ENCODE peak calls at places on chromosomes 13 and 19, in five cellular contexts. H is Karpas-422, J is H9, U is GM23248, M is HCT116. V is an unnamed sample.
A peak's percentile ranks its signal among the peaks of the same experiment; 100 is the strongest.

GRCh38 chr13:80276371-80277289 is 64.3 kb downstream of the SPRY2 start:
- DNase-seq in M (no peak), H (no peak), U (peak; percentile 27), J (no peak), V (peak; percentile 90)

GRCh38 chr13:99553033-99553432 is 51.8 kb downstream of the TM9SF2 start:
- DNase-seq in H (no peak), M (no peak), U (no peak), J (no peak), V (no peak)

GRCh38 chr13:51066091-51066831 is 44.8 kb downstream of the C13orf42 start:
- DNase-seq in J (no peak), U (peak; percentile 18), H (peak; percentile 58), M (no peak), V (no peak)

GRCh38 chr19:18845961-18846360 is 14.2 kb downstream of the UPF1 start:
- DNase-seq in H (no peak), J (no peak), M (no peak), U (no peak), V (no peak)

GRCh38 chr13:94209110-94209509 is 270.4 kb downstream of the DCT start:
- DNase-seq in H (no peak), M (no peak), J (no peak), U (peak; percentile 9), V (no peak)

GRCh38 chr13:40613192-40613818 is 53.1 kb downstream of the FOXO1 start:
- DNase-seq in J (no peak), H (peak; percentile 78), U (no peak), M (no peak), V (no peak)

GRCh38 chr19:41588497-41589209 is 12.7 kb downstream of the CEACAM21 start:
- DNase-seq in J (no peak), M (no peak), H (peak; percentile 70), U (peak; percentile 54), V (peak; percentile 71)

GRCh38 chr13:24502567-24503375 is 9.8 kb downstream of the PARP4 start:
- DNase-seq in H (no peak), J (no peak), M (peak; percentile 29), U (peak; percentile 83), V (peak; percentile 91)

GRCh38 chr19:11064831-11065303 is 24.4 kb upstream of the LDLR start:
- DNase-seq in M (no peak), U (peak; percentile 54), J (no peak), H (no peak), V (peak; percentile 96)

GRCh38 chr19:8451885-8452284 is 7.1 kb downstream of the HNRNPM start:
- DNase-seq in U (peak; percentile 82), J (no peak), M (no peak), H (no peak), V (peak; percentile 85)

GRCh38 chr13:65595881-65596280 is 1634.3 kb downstream of the PCDH9 start:
- DNase-seq in H (no peak), U (peak; percentile 1), M (no peak), J (no peak), V (no peak)

GRCh38 chr19:49362048-49362925 is at the start of gene TEAD2:
- DNase-seq in H (peak; percentile 73), U (peak; percentile 77), M (no peak), J (peak; percentile 81), V (peak; percentile 97)

GRCh38 chr13:98260357-98261164 is 83.5 kb upstream of the RNF113B start:
- DNase-seq in M (no peak), H (no peak), U (no peak), J (no peak), V (no peak)
- H3K4me1 ChIP-seq in M (peaks cover 12% of the 10 kb centered on the region), H (no peaks in the 10 kb centered on the region), U (peaks cover 8% of the 10 kb centered on the region), J (peaks cover 2% of the 10 kb centered on the region), V (peaks cover 15% of the 10 kb centered on the region)

GRCh38 chr19:1434577-1435060 is 3.6 kb upstream of the RPS15 start:
- DNase-seq in J (no peak), H (no peak), U (no peak), M (no peak), V (no peak)
- H4K20me1 ChIP-seq in J (no peaks in the 10 kb centered on the region), H (peaks cover 13% of the 10 kb centered on the region), U (no peaks in the 10 kb centered on the region), M (peaks cover 3% of the 10 kb centered on the region), V (peaks cover 30% of the 10 kb centered on the region)

DNA sequence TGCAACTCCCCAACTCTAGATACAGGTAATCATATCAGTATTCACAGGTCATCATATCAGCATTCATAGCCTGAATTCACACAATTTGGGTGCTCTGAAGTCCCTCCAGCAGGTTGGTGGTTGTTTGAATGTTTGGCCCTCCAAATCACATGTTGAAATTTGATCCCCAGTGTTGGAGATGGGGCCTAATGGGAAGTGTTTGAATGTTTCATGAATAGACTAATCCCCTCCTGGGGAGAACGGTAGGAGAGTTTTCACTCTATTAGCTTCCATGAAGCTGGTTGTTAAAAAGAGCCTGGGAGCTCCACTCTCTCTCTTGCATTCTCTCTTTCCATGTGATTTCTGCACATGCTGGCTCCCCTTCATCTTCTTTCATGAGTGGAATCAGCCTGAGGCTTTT is 288.6 kb upstream of the PCDH9 start:
- DNase-seq in M (no peak), J (no peak), H (no peak), U (no peak), V (no peak)
- H3K27ac ChIP-seq in M (no peak overlapping the region), J (no peak overlapping the region), H (no peak overlapping the region), U (no peak overlapping the region), V (no peak overlapping the region)

GRCh38 chr19:15282311-15282705 is 50.0 kb downstream of the BRD4 start:
- DNase-seq in M (no peak), J (no peak), U (no peak), H (no peak), V (no peak)
- H3K4me1 ChIP-seq in M (no peaks in the 10 kb centered on the region), J (peaks cover 11% of the 10 kb centered on the region), U (peaks cover 63% of the 10 kb centered on the region), H (peaks cover 72% of the 10 kb centered on the region), V (peaks cover 52% of the 10 kb centered on the region)

GRCh38 chr19:6794817-6795431 is 22.4 kb downstream of the VAV1 start:
- DNase-seq in U (peak; percentile 4), H (no peak), J (peak; percentile 52), M (no peak), V (no peak)
- H4K20me1 ChIP-seq in U (no peaks in the 10 kb centered on the region), H (peaks cover 10% of the 10 kb centered on the region), J (no peaks in the 10 kb centered on the region), M (no peaks in the 10 kb centered on the region), V (no peaks in the 10 kb centered on the region)

DNA sequence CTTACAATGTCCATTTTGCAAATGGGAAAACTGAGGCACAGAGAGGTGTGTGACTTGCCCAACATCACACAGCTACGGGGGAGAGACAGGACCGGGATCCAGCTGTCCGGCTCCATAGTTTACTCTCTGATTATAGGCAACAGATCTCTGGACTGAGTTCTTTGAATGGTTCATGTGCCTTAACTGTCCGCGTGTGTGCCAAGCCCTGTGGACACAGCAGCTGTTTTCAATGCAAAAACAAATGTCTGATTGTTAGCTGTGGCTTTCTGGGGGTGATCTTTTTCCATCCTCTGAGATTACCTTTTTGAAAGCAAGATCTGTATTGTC is 94.1 kb downstream of the KL start:
- DNase-seq in H (no peak), J (no peak), U (no peak), M (no peak), V (no peak)
- H3K27ac ChIP-seq in H (peak overlapping the region; percentile 66), J (no peak overlapping the region), U (peak overlapping the region; percentile 69), M (no peak overlapping the region), V (peak overlapping the region; percentile 82)

GRCh38 chr19:45138303-45138751 is 22.5 kb downstream of the NKPD1 start:
- DNase-seq in U (no peak), H (no peak), M (no peak), J (no peak), V (peak; percentile 83)

GRCh38 chr19:45139286-45140143 is 21.3 kb downstream of the NKPD1 start:
- DNase-seq in U (no peak), M (no peak), H (no peak), J (no peak), V (peak; percentile 81)

GRCh38 chr19:45135176-45135575 is 25.6 kb downstream of the NKPD1 start:
- DNase-seq in H (no peak), M (no peak), U (no peak), J (no peak), V (peak; percentile 58)

GRCh38 chr19:45137179-45137761 is 23.5 kb downstream of the NKPD1 start:
- DNase-seq in J (no peak), U (no peak), M (no peak), H (peak; percentile 89), V (peak; percentile 82)

DNA sequence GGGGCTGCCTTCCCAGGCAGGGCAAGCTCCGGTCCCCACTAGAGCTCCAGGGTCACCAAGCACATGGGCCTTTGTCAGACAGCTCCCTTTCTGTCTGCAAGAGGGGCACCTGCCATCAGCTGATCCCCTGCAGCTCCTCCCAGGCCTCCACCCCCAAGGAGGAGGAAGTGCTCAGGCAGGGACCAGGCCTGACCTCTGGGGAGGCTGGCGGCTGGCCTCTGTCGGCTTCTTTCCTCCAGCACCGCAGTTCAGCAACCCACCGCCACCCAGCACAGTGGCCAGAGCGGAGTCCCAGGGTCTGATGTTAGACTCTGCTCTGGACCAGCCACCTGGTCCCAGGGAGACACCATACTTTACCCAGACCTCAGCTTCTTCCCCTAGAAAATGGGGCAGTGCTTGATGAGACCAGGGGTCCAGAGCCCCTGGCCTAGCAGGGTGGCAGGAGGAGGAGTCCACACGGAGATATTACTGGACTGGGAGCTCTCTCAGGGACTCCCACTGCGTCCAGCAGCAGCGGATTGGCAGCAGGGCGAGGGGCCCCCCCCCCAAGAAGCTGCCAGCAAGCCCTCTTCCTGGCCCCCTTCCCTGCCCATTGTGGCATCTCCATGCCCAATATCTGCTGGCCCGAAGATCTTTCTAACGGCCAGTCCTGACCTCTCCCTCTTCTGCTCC is 24.1 kb downstream of the NKPD1 start:
- DNase-seq in M (no peak), U (no peak), J (no peak), H (peak; percentile 79), V (peak; percentile 69)
- H3K4me1 ChIP-seq in M (no peaks in the 10 kb centered on the region), U (no peaks in the 10 kb centered on the region), J (no peaks in the 10 kb centered on the region), H (peaks cover 58% of the 10 kb centered on the region), V (no peaks in the 10 kb centered on the region)

GRCh38 chr13:112063309-112063626 is 3.7 kb upstream of the SOX1 start:
- DNase-seq in H (no peak), J (no peak), M (no peak), U (no peak), V (peak; percentile 58)

GRCh38 chr13:112062047-112062618 is 4.8 kb upstream of the SOX1 start:
- DNase-seq in U (no peak), M (no peak), J (no peak), H (no peak), V (peak; percentile 50)

GRCh38 chr13:112062619-112063308 is 4.2 kb upstream of the SOX1 start:
- DNase-seq in M (no peak), J (peak; percentile 75), U (no peak), H (no peak), V (peak; percentile 62)

GRCh38 chr13:112064222-112064621 is 2.7 kb upstream of the SOX1 start:
- DNase-seq in J (no peak), M (no peak), H (no peak), U (no peak), V (peak; percentile 86)

GRCh38 chr13:112063807-112064206 is 3.1 kb upstream of the SOX1 start:
- DNase-seq in M (no peak), U (no peak), H (no peak), J (no peak), V (peak; percentile 73)
- H4K20me1 ChIP-seq in M (no peaks in the 10 kb centered on the region), U (no peaks in the 10 kb centered on the region), H (no peaks in the 10 kb centered on the region), J (no peaks in the 10 kb centered on the region), V (no peaks in the 10 kb centered on the region)

GRCh38 chr13:91232716-91233115 is 114.8 kb upstream of the MIR17HG start:
- DNase-seq in H (no peak), M (no peak), U (no peak), J (no peak), V (no peak)

GRCh38 chr13:91228940-91229339 is 118.5 kb upstream of the MIR17HG start:
- DNase-seq in J (no peak), M (no peak), H (no peak), U (no peak), V (no peak)

DNA sequence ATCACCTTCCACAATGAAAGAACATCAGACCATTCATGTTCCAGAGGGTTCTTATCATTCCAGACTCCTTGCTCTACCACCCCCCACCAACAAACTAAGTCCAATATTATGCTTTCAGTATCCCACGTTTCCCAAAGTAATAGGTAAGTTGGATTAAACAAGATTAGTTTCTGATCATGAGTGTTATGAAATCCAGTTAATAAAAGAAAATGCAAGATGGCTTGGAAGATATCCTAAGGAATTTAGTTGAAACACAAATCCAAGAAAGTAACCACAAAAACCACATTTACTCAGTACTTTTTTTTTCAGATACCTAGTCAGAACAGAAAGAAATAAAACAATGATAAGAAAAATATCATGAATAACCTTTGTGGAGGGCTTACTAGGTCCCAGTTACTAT is 119.4 kb upstream of the MIR17HG start:
- DNase-seq in J (no peak), U (no peak), H (no peak), M (no peak), V (no peak)
- H3K27ac ChIP-seq in J (no peak overlapping the region), U (no peak overlapping the region), H (no peak overlapping the region), M (no peak overlapping the region), V (no peak overlapping the region)

V was measured in osteoblast.